ENCODE peak calls at places on chromosomes 3 and 15, in eight cellular contexts. B, I, R, C, Q, Z, P and A are unnamed samples.

GRCh38 chr3:146431240-146431639 is 38.1 kb downstream of the PLSCR2 start:
- DNase-seq in B (no peak), I (no peak), R (no peak), C (no peak), Q (no peak), Z (no peak), P (no peak), A (no peak)

GRCh38 chr15:72198410-72199270 is 1.1 kb upstream of the GRAMD2A start:
- DNase-seq in B (no peak), I (no peak), R (no peak), C (no peak), Q (no peak), Z (no peak), P (no peak), A (no peak)

GRCh38 chr3:40846466-40846865 is 321.7 kb downstream of the ZNF621 start:
- DNase-seq in B (no peak), I (no peak), R (no peak), C (no peak), Q (no peak), Z (no peak), P (no peak), A (no peak)

GRCh38 chr15:94592495-94592894 is 361.1 kb downstream of the MCTP2 start:
- DNase-seq in B (no peak), I (no peak), R (no peak), C (no peak), Q (no peak), Z (no peak), P (no peak), A (no peak)

GRCh38 chr3:56988458-56988857 is 72.0 kb upstream of the SPATA12 start:
- DNase-seq in B (no peak), I (no peak), R (no peak), C (no peak), Q (no peak), Z (no peak), P (no peak), A (no peak)

GRCh38 chr3:62119139-62119538 is 254.2 kb downstream of the FEZF2 start:
- DNase-seq in B (no peak), I (no peak), R (no peak), C (no peak), Q (peak; percentile 65), Z (no peak), P (no peak), A (no peak)

GRCh38 chr3:13854492-13854891 is 25.4 kb downstream of the WNT7A start:
- DNase-seq in B (no peak), I (no peak), R (no peak), C (no peak), Q (no peak), Z (no peak), P (no peak), A (no peak)

GRCh38 chr3:99714146-99714545 is 75.8 kb downstream of the COL8A1 start:
- DNase-seq in B (no peak), I (peak; percentile 6), R (no peak), C (no peak), Q (no peak), Z (no peak), P (peak; percentile 71), A (no peak)

GRCh38 chr3:145798005-145798404 is 363.0 kb downstream of the PLOD2 start:
- DNase-seq in B (no peak), I (peak; percentile 30), R (no peak), C (no peak), Q (no peak), Z (no peak), P (no peak), A (no peak)

GRCh38 chr3:111585214-111585613 is 9.9 kb downstream of the ZBED2 start:
- DNase-seq in B (no peak), I (peak; percentile 87), R (no peak), C (no peak), Q (no peak), Z (no peak), P (peak; percentile 90), A (no peak)

GRCh38 chr3:175200391-175200790 is 341.3 kb downstream of the NAALADL2 start:
- DNase-seq in B (no peak), I (no peak), R (no peak), C (no peak), Q (no peak), Z (no peak), P (peak; percentile 67), A (no peak)

GRCh38 chr3:78644847-78645246 is 1123.0 kb downstream of the ROBO1 start:
- DNase-seq in B (no peak), I (peak; percentile 50), R (no peak), C (no peak), Q (no peak), Z (no peak), P (no peak), A (no peak)

GRCh38 chr3:71219744-71220638 is 363.5 kb downstream of the FOXP1 start:
- DNase-seq in B (no peak), I (no peak), R (peak; percentile 10), C (peak; percentile 30), Q (no peak), Z (no peak), P (no peak), A (no peak)

GRCh38 chr15:68407886-68408500 is 24.0 kb downstream of the ITGA11 start:
- DNase-seq in B (no peak), I (no peak), R (no peak), C (no peak), Q (no peak), Z (no peak), P (no peak), A (no peak)

GRCh38 chr15:39609166-39609918 is 28.5 kb downstream of the THBS1 start:
- DNase-seq in B (no peak), I (no peak), R (no peak), C (no peak), Q (no peak), Z (no peak), P (no peak), A (no peak)